ENCODE peak calls at places on chromosomes 11 and 22, in four cellular contexts. One of them, this sample, is unnamed.
A peak's percentile ranks its signal among the peaks of the same experiment; 100 is the strongest.

GRCh38 chr22:39408173-39408572 is 8.6 kb downstream of the TAB1 start:
- DNase-seq in HepG2: no peak
- DNase-seq in GM12878: no peak
- DNase-seq in K562: no peak
- DNase-seq in this sample: no peak

GRCh38 chr11:104705475-104706195 is 192.6 kb downstream of the CASP12 start:
- DNase-seq in HepG2: no peak
- DNase-seq in GM12878: peak; percentile 59
- DNase-seq in K562: no peak
- DNase-seq in this sample: no peak

GRCh38 chr22:41682033-41682807 is 6.4 kb downstream of the SNU13 start:
- DNase-seq in HepG2: peak; percentile 80
- DNase-seq in GM12878: peak; percentile 66
- DNase-seq in K562: peak; percentile 85
- DNase-seq in this sample: no peak

GRCh38 chr11:113553235-113553634 is 78.0 kb upstream of the DRD2 start:
- DNase-seq in HepG2: no peak
- DNase-seq in GM12878: no peak
- DNase-seq in K562: no peak
- DNase-seq in this sample: no peak

GRCh38 chr11:75280770-75281468 is 40.3 kb downstream of the TPBGL start:
- DNase-seq in HepG2: no peak
- DNase-seq in GM12878: no peak
- DNase-seq in K562: no peak
- DNase-seq in this sample: no peak

GRCh38 chr22:50715250-50715649 is 22.8 kb upstream of the ACR start:
- DNase-seq in HepG2: no peak
- DNase-seq in GM12878: no peak
- DNase-seq in K562: no peak
- DNase-seq in this sample: no peak

GRCh38 chr11:13260196-13260962 is 17.2 kb upstream of the BMAL1 start:
- DNase-seq in HepG2: no peak
- DNase-seq in GM12878: no peak
- DNase-seq in K562: no peak
- DNase-seq in this sample: no peak

GRCh38 chr11:58787903-58788302 is 56.2 kb upstream of the GLYAT start:
- DNase-seq in HepG2: no peak
- DNase-seq in GM12878: no peak
- DNase-seq in K562: no peak
- DNase-seq in this sample: no peak

GRCh38 chr11:71252782-71253730 is 679 bp upstream of the SHANK2 start:
- DNase-seq in HepG2: peak; percentile 97
- DNase-seq in GM12878: no peak
- DNase-seq in K562: no peak
- DNase-seq in this sample: peak; percentile 27
- TF ChIP-seq TARDBP in HepG2: peak; percentile 81
- TF ChIP-seq TARDBP in GM12878: no peak
- TF ChIP-seq TARDBP in K562: no peak
- TF ChIP-seq TARDBP in this sample: no peak

GRCh38 chr22:20514658-20515406 is 7.4 kb downstream of the MED15 start:
- DNase-seq in HepG2: no peak
- DNase-seq in GM12878: no peak
- DNase-seq in K562: no peak
- DNase-seq in this sample: no peak
- TF ChIP-seq TARDBP in HepG2: no peak
- TF ChIP-seq TARDBP in GM12878: no peak
- TF ChIP-seq TARDBP in K562: no peak
- TF ChIP-seq TARDBP in this sample: no peak

GRCh38 chr11:130449996-130450419 is 1.6 kb downstream of the ADAMTS15 start:
- DNase-seq in HepG2: no peak
- DNase-seq in GM12878: no peak
- DNase-seq in K562: peak; percentile 42
- DNase-seq in this sample: no peak
- TF ChIP-seq TARDBP in HepG2: no peak
- TF ChIP-seq TARDBP in GM12878: no peak
- TF ChIP-seq TARDBP in K562: no peak
- TF ChIP-seq TARDBP in this sample: no peak

GRCh38 chr11:110410638-110411037 is 19.1 kb upstream of the FDX1 start:
- DNase-seq in HepG2: no peak
- DNase-seq in GM12878: no peak
- DNase-seq in K562: no peak
- DNase-seq in this sample: no peak

GRCh38 chr11:110415081-110415480 is 14.7 kb upstream of the FDX1 start:
- DNase-seq in HepG2: no peak
- DNase-seq in GM12878: no peak
- DNase-seq in K562: no peak
- DNase-seq in this sample: no peak

GRCh38 chr11:110409174-110409573 is 20.6 kb upstream of the FDX1 start:
- DNase-seq in HepG2: no peak
- DNase-seq in GM12878: no peak
- DNase-seq in K562: no peak
- DNase-seq in this sample: no peak
- TF ChIP-seq TARDBP in HepG2: no peak
- TF ChIP-seq TARDBP in GM12878: no peak
- TF ChIP-seq TARDBP in K562: no peak
- TF ChIP-seq TARDBP in this sample: no peak

GRCh38 chr11:117900144-117900651 is 23.7 kb upstream of the FXYD6 start:
- DNase-seq in HepG2: no peak
- DNase-seq in GM12878: peak; percentile 60
- DNase-seq in K562: no peak
- DNase-seq in this sample: no peak
- TF ChIP-seq TARDBP in HepG2: no peak
- TF ChIP-seq TARDBP in GM12878: no peak
- TF ChIP-seq TARDBP in K562: no peak
- TF ChIP-seq TARDBP in this sample: no peak

GRCh38 chr22:26273011-26273675 is 103.9 kb downstream of the SEZ6L start:
- DNase-seq in HepG2: no peak
- DNase-seq in GM12878: no peak
- DNase-seq in K562: no peak
- DNase-seq in this sample: no peak
- TF ChIP-seq TARDBP in HepG2: no peak
- TF ChIP-seq TARDBP in GM12878: no peak
- TF ChIP-seq TARDBP in K562: no peak
- TF ChIP-seq TARDBP in this sample: no peak

This sample was measured in HEK293T.